ENCODE peak calls at places on chromosomes 12 and 14, in nine cellular contexts. Y, D, I, A, O, U, Q, P and L are unnamed samples.

GRCh38 chr12:68613209-68613904 is 2.7 kb downstream of the RAP1B start:
- DNase-seq in Y (no peak), D (no peak), I (no peak), A (no peak), O (no peak), U (no peak), Q (no peak), P (no peak), L (no peak)

GRCh38 chr12:26134540-26134939 is 9.7 kb upstream of the BHLHE41 start:
- DNase-seq in Y (no peak), D (no peak), I (no peak), A (no peak), O (no peak), U (no peak), Q (no peak), P (no peak), L (no peak)

GRCh38 chr12:3272958-3273357 is 195.8 kb downstream of the TSPAN9 start:
- DNase-seq in Y (no peak), D (no peak), I (no peak), A (no peak), O (no peak), U (no peak), Q (no peak), P (no peak), L (no peak)

GRCh38 chr12:120662879-120663278 is 22.5 kb downstream of the CABP1 start:
- DNase-seq in Y (no peak), D (no peak), I (no peak), A (peak), O (no peak), U (peak), Q (no peak), P (no peak), L (no peak)

GRCh38 chr12:117343849-117344248 is 17.6 kb downstream of the NOS1 start:
- DNase-seq in Y (no peak), D (no peak), I (no peak), A (no peak), O (no peak), U (no peak), Q (no peak), P (no peak), L (no peak)

GRCh38 chr12:127599441-127599840 is 667.5 kb upstream of the TMEM132C start:
- DNase-seq in Y (no peak), D (no peak), I (no peak), A (no peak), O (no peak), U (no peak), Q (no peak), P (no peak), L (no peak)

GRCh38 chr14:77376380-77376770 is 519 bp downstream of the TMED8 start:
- DNase-seq in Y (no peak), D (peak), I (peak), A (no peak), O (no peak), U (no peak), Q (peak), P (no peak), L (no peak)

GRCh38 chr12:16437281-16437816 is 89.9 kb downstream of the MGST1 start:
- DNase-seq in Y (no peak), D (no peak), I (no peak), A (no peak), O (no peak), U (no peak), Q (no peak), P (no peak), L (no peak)

GRCh38 chr12:62256408-62257079 is 3.7 kb upstream of the USP15 start:
- DNase-seq in Y (no peak), D (no peak), I (no peak), A (peak), O (no peak), U (no peak), Q (peak), P (no peak), L (peak)

GRCh38 chr12:120748242-120748641 is 22.6 kb downstream of the ACADS start:
- DNase-seq in Y (no peak), D (no peak), I (no peak), A (no peak), O (no peak), U (no peak), Q (no peak), P (no peak), L (no peak)

GRCh38 chr12:110501378-110501721 is 561 bp downstream of the VPS29 start:
- DNase-seq in Y (no peak), D (peak), I (peak), A (peak), O (no peak), U (peak), Q (peak), P (no peak), L (peak)

GRCh38 chr14:32514236-32514635 is 185.1 kb downstream of the AKAP6 start:
- DNase-seq in Y (no peak), D (no peak), I (no peak), A (no peak), O (no peak), U (no peak), Q (peak), P (no peak), L (no peak)

GRCh38 chr12:132071837-132072384 is 72.2 kb downstream of the DDX51 start:
- DNase-seq in Y (no peak), D (peak), I (no peak), A (no peak), O (no peak), U (no peak), Q (no peak), P (no peak), L (no peak)

GRCh38 chr14:105118646-105119409 is 49.7 kb downstream of the JAG2 start:
- DNase-seq in Y (no peak), D (no peak), I (no peak), A (no peak), O (no peak), U (no peak), Q (no peak), P (no peak), L (no peak)

GRCh38 chr12:47870175-47870781 is 34.5 kb downstream of the VDR start:
- DNase-seq in Y (no peak), D (peak), I (peak), A (peak), O (no peak), U (no peak), Q (peak), P (no peak), L (peak)

GRCh38 chr12:42744539-42745156 is 155.1 kb upstream of the PRICKLE1 start:
- DNase-seq in Y (peak), D (peak), I (no peak), A (no peak), O (no peak), U (no peak), Q (peak), P (no peak), L (peak)

GRCh38 chr12:91381309-91381804 is 198.7 kb upstream of the DCN start:
- DNase-seq in Y (peak), D (peak), I (no peak), A (no peak), O (peak), U (no peak), Q (peak), P (peak), L (peak)

GRCh38 chr14:96660667-96661066 is 136.5 kb upstream of the VRK1 start:
- DNase-seq in Y (no peak), D (no peak), I (no peak), A (no peak), O (no peak), U (no peak), Q (no peak), P (no peak), L (no peak)

GRCh38 chr14:76793956-76794355 is 18.7 kb downstream of the ANGEL1 start:
- DNase-seq in Y (no peak), D (no peak), I (no peak), A (no peak), O (no peak), U (no peak), Q (no peak), P (no peak), L (no peak)

GRCh38 chr12:57459750-57460400 is at the start of gene GLI1:
- DNase-seq in Y (no peak), D (peak), I (peak), A (peak), O (no peak), U (no peak), Q (no peak), P (no peak), L (no peak)

GRCh38 chr14:87810711-87811110 is 182.3 kb downstream of the GALC start:
- DNase-seq in Y (no peak), D (no peak), I (no peak), A (no peak), O (no peak), U (no peak), Q (no peak), P (no peak), L (no peak)

GRCh38 chr12:113896841-113897240 is 69.3 kb downstream of the RBM19 start:
- DNase-seq in Y (no peak), D (no peak), I (no peak), A (no peak), O (no peak), U (no peak), Q (no peak), P (no peak), L (no peak)

GRCh38 chr14:64801800-64802199 is 77.9 kb downstream of the SPTB start:
- DNase-seq in Y (no peak), D (peak), I (peak), A (peak), O (no peak), U (no peak), Q (peak), P (no peak), L (peak)